ENCODE peak calls at places on chromosomes 11 and 22, in nine cellular contexts. One of them, this sample, is unnamed.

GRCh38 chr11:47264119-47264915 is 5.6 kb upstream of the MADD start:
- DNase-seq in A673: no peak
- DNase-seq in AG04449: no peak
- DNase-seq in hepatocyte: no peak
- DNase-seq in body of pancreas: no peak
- DNase-seq in heart right ventricle: no peak
- DNase-seq in cardiac fibroblast: no peak
- DNase-seq in astrocyte: peak
- DNase-seq in dorsolateral prefrontal cortex: no peak
- DNase-seq in this sample: peak

GRCh38 chr11:1863352-1864215 is 10.7 kb downstream of the LSP1 start:
- DNase-seq in A673: peak
- DNase-seq in AG04449: peak
- DNase-seq in hepatocyte: peak
- DNase-seq in body of pancreas: peak
- DNase-seq in heart right ventricle: peak
- DNase-seq in cardiac fibroblast: peak
- DNase-seq in astrocyte: peak
- DNase-seq in dorsolateral prefrontal cortex: peak
- DNase-seq in this sample: peak

GRCh38 chr11:24855951-24856350 is 359.1 kb downstream of the LUZP2 start:
- DNase-seq in A673: no peak
- DNase-seq in AG04449: no peak
- DNase-seq in hepatocyte: no peak
- DNase-seq in body of pancreas: no peak
- DNase-seq in heart right ventricle: no peak
- DNase-seq in cardiac fibroblast: no peak
- DNase-seq in astrocyte: no peak
- DNase-seq in dorsolateral prefrontal cortex: no peak
- DNase-seq in this sample: no peak

GRCh38 chr11:101470414-101470813 is 113.4 kb downstream of the TRPC6 start:
- DNase-seq in A673: no peak
- DNase-seq in AG04449: no peak
- DNase-seq in hepatocyte: peak
- DNase-seq in body of pancreas: no peak
- DNase-seq in heart right ventricle: no peak
- DNase-seq in cardiac fibroblast: no peak
- DNase-seq in astrocyte: no peak
- DNase-seq in dorsolateral prefrontal cortex: no peak
- DNase-seq in this sample: no peak

GRCh38 chr11:10457901-10458300 is 2.8 kb downstream of the AMPD3 start:
- DNase-seq in A673: no peak
- DNase-seq in AG04449: no peak
- DNase-seq in hepatocyte: no peak
- DNase-seq in body of pancreas: no peak
- DNase-seq in heart right ventricle: no peak
- DNase-seq in cardiac fibroblast: no peak
- DNase-seq in astrocyte: no peak
- DNase-seq in dorsolateral prefrontal cortex: no peak
- DNase-seq in this sample: no peak

GRCh38 chr22:31891366-31892079 is 52.8 kb upstream of the YWHAH start:
- DNase-seq in A673: peak
- DNase-seq in AG04449: peak
- DNase-seq in hepatocyte: no peak
- DNase-seq in body of pancreas: no peak
- DNase-seq in heart right ventricle: no peak
- DNase-seq in cardiac fibroblast: no peak
- DNase-seq in astrocyte: peak
- DNase-seq in dorsolateral prefrontal cortex: no peak
- DNase-seq in this sample: no peak

GRCh38 chr22:47299879-47300697 is 537.6 kb downstream of the TBC1D22A start:
- DNase-seq in A673: no peak
- DNase-seq in AG04449: no peak
- DNase-seq in hepatocyte: no peak
- DNase-seq in body of pancreas: no peak
- DNase-seq in heart right ventricle: no peak
- DNase-seq in cardiac fibroblast: no peak
- DNase-seq in astrocyte: no peak
- DNase-seq in dorsolateral prefrontal cortex: no peak
- DNase-seq in this sample: no peak

GRCh38 chr11:117560786-117561530 is 233.3 kb downstream of the CEP164 start:
- DNase-seq in A673: peak
- DNase-seq in AG04449: no peak
- DNase-seq in hepatocyte: no peak
- DNase-seq in body of pancreas: no peak
- DNase-seq in heart right ventricle: no peak
- DNase-seq in cardiac fibroblast: no peak
- DNase-seq in astrocyte: no peak
- DNase-seq in dorsolateral prefrontal cortex: no peak
- DNase-seq in this sample: no peak

GRCh38 chr22:37519268-37520195 is at the start of gene CARD10:
- DNase-seq in A673: no peak
- DNase-seq in AG04449: no peak
- DNase-seq in hepatocyte: peak
- DNase-seq in body of pancreas: peak
- DNase-seq in heart right ventricle: peak
- DNase-seq in cardiac fibroblast: no peak
- DNase-seq in astrocyte: no peak
- DNase-seq in dorsolateral prefrontal cortex: no peak
- DNase-seq in this sample: no peak

GRCh38 chr11:64900263-64900678 is 16.7 kb downstream of the ATG2A start:
- DNase-seq in A673: no peak
- DNase-seq in AG04449: no peak
- DNase-seq in hepatocyte: no peak
- DNase-seq in body of pancreas: no peak
- DNase-seq in heart right ventricle: no peak
- DNase-seq in cardiac fibroblast: peak
- DNase-seq in astrocyte: no peak
- DNase-seq in dorsolateral prefrontal cortex: no peak
- DNase-seq in this sample: no peak

GRCh38 chr11:64896448-64897022 is 18.1 kb upstream of the EHD1 start:
- DNase-seq in A673: no peak
- DNase-seq in AG04449: no peak
- DNase-seq in hepatocyte: no peak
- DNase-seq in body of pancreas: no peak
- DNase-seq in heart right ventricle: no peak
- DNase-seq in cardiac fibroblast: no peak
- DNase-seq in astrocyte: no peak
- DNase-seq in dorsolateral prefrontal cortex: no peak
- DNase-seq in this sample: no peak

GRCh38 chr11:64898541-64898940 is 18.5 kb downstream of the ATG2A start:
- DNase-seq in A673: no peak
- DNase-seq in AG04449: no peak
- DNase-seq in hepatocyte: no peak
- DNase-seq in body of pancreas: no peak
- DNase-seq in heart right ventricle: no peak
- DNase-seq in cardiac fibroblast: no peak
- DNase-seq in astrocyte: no peak
- DNase-seq in dorsolateral prefrontal cortex: no peak
- DNase-seq in this sample: no peak

GRCh38 chr11:64897381-64898075 is 19.1 kb upstream of the EHD1 start:
- DNase-seq in A673: no peak
- DNase-seq in AG04449: no peak
- DNase-seq in hepatocyte: no peak
- DNase-seq in body of pancreas: no peak
- DNase-seq in heart right ventricle: no peak
- DNase-seq in cardiac fibroblast: no peak
- DNase-seq in astrocyte: no peak
- DNase-seq in dorsolateral prefrontal cortex: no peak
- DNase-seq in this sample: no peak

GRCh38 chr11:64898076-64898445 is 18.9 kb downstream of the ATG2A start:
- DNase-seq in A673: no peak
- DNase-seq in AG04449: no peak
- DNase-seq in hepatocyte: no peak
- DNase-seq in body of pancreas: no peak
- DNase-seq in heart right ventricle: no peak
- DNase-seq in cardiac fibroblast: no peak
- DNase-seq in astrocyte: no peak
- DNase-seq in dorsolateral prefrontal cortex: no peak
- DNase-seq in this sample: no peak
- TF ChIP-seq CTCF in A673: no peak
- TF ChIP-seq CTCF in AG04449: no peak
- TF ChIP-seq CTCF in hepatocyte: no peak
- TF ChIP-seq CTCF in body of pancreas: no peak
- TF ChIP-seq CTCF in heart right ventricle: no peak
- TF ChIP-seq CTCF in cardiac fibroblast: no peak
- TF ChIP-seq CTCF in astrocyte: no peak
- TF ChIP-seq CTCF in dorsolateral prefrontal cortex: no peak
- TF ChIP-seq CTCF in this sample: no peak

DNA sequence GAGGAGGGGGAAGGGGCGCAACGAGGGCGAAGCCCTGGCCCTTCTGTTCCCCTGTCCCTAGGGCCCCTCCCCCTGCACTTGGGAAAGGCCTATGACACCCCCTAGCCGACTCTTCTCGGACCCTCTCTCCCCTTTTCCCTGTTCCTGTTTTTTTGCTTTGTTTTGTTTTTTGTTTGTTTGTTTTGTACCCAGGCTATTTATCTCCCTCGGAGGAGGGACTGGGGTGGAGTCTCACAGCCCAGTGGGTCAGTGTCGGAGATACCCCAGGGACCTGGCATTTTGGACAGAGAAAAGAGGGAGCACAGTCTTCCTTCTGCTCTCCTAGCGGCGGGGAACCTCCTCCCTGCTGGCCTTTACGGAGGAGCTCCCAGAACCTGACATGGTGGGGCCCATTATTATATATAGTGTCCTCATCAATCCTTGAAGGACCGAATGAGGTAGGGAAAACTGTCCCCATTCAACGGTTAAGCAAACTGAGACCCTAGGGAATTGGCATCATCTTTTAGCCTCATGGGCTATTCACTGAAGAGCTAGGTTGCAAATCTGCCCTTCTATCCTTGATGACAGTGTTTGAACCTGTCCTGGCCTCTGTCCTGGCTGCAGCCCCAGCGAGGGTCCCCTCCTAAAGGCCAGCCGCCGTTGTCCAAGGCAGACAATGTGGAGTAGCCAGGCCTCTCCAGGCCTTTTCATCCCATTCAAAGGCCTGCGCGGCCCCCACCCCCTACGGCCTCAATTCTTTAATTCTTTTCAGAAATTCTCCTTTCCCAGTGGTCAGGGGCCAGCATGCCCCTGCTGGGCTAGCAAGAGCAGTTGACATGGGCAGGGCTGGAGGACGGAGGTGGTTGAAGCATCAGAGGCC is 905 bp downstream of the EMID1 start:
- DNase-seq in A673: no peak
- DNase-seq in AG04449: no peak
- DNase-seq in hepatocyte: no peak
- DNase-seq in body of pancreas: no peak
- DNase-seq in heart right ventricle: no peak
- DNase-seq in cardiac fibroblast: no peak
- DNase-seq in astrocyte: no peak
- DNase-seq in dorsolateral prefrontal cortex: no peak
- DNase-seq in this sample: no peak
- H3K4me3 ChIP-seq in A673: peak
- H3K4me3 ChIP-seq in AG04449: peak
- H3K4me3 ChIP-seq in hepatocyte: peak
- H3K4me3 ChIP-seq in body of pancreas: peak
- H3K4me3 ChIP-seq in heart right ventricle: peak
- H3K4me3 ChIP-seq in cardiac fibroblast: peak
- H3K4me3 ChIP-seq in astrocyte: peak
- H3K4me3 ChIP-seq in dorsolateral prefrontal cortex: peak
- H3K4me3 ChIP-seq in this sample: peak

GRCh38 chr11:79060081-79060480 is 380.7 kb downstream of the TENM4 start:
- DNase-seq in A673: no peak
- DNase-seq in AG04449: no peak
- DNase-seq in hepatocyte: no peak
- DNase-seq in body of pancreas: no peak
- DNase-seq in heart right ventricle: no peak
- DNase-seq in cardiac fibroblast: no peak
- DNase-seq in astrocyte: no peak
- DNase-seq in dorsolateral prefrontal cortex: no peak
- DNase-seq in this sample: no peak

GRCh38 chr11:79054636-79055035 is 386.2 kb downstream of the TENM4 start:
- DNase-seq in A673: no peak
- DNase-seq in AG04449: no peak
- DNase-seq in hepatocyte: no peak
- DNase-seq in body of pancreas: no peak
- DNase-seq in heart right ventricle: no peak
- DNase-seq in cardiac fibroblast: peak
- DNase-seq in astrocyte: peak
- DNase-seq in dorsolateral prefrontal cortex: no peak
- DNase-seq in this sample: peak

GRCh38 chr11:79052539-79052938 is 388.3 kb downstream of the TENM4 start:
- DNase-seq in A673: no peak
- DNase-seq in AG04449: no peak
- DNase-seq in hepatocyte: no peak
- DNase-seq in body of pancreas: no peak
- DNase-seq in heart right ventricle: no peak
- DNase-seq in cardiac fibroblast: no peak
- DNase-seq in astrocyte: no peak
- DNase-seq in dorsolateral prefrontal cortex: no peak
- DNase-seq in this sample: no peak

GRCh38 chr11:79059171-79059570 is 381.7 kb downstream of the TENM4 start:
- DNase-seq in A673: no peak
- DNase-seq in AG04449: no peak
- DNase-seq in hepatocyte: no peak
- DNase-seq in body of pancreas: no peak
- DNase-seq in heart right ventricle: no peak
- DNase-seq in cardiac fibroblast: no peak
- DNase-seq in astrocyte: no peak
- DNase-seq in dorsolateral prefrontal cortex: no peak
- DNase-seq in this sample: no peak

GRCh38 chr11:79055866-79056632 is 384.8 kb downstream of the TENM4 start:
- DNase-seq in A673: no peak
- DNase-seq in AG04449: peak
- DNase-seq in hepatocyte: no peak
- DNase-seq in body of pancreas: no peak
- DNase-seq in heart right ventricle: no peak
- DNase-seq in cardiac fibroblast: peak
- DNase-seq in astrocyte: peak
- DNase-seq in dorsolateral prefrontal cortex: no peak
- DNase-seq in this sample: peak
- TF ChIP-seq CTCF in A673: peak
- TF ChIP-seq CTCF in AG04449: peak
- TF ChIP-seq CTCF in hepatocyte: no peak
- TF ChIP-seq CTCF in body of pancreas: no peak
- TF ChIP-seq CTCF in heart right ventricle: no peak
- TF ChIP-seq CTCF in cardiac fibroblast: no peak
- TF ChIP-seq CTCF in astrocyte: no peak
- TF ChIP-seq CTCF in dorsolateral prefrontal cortex: no peak
- TF ChIP-seq CTCF in this sample: peak

DNA sequence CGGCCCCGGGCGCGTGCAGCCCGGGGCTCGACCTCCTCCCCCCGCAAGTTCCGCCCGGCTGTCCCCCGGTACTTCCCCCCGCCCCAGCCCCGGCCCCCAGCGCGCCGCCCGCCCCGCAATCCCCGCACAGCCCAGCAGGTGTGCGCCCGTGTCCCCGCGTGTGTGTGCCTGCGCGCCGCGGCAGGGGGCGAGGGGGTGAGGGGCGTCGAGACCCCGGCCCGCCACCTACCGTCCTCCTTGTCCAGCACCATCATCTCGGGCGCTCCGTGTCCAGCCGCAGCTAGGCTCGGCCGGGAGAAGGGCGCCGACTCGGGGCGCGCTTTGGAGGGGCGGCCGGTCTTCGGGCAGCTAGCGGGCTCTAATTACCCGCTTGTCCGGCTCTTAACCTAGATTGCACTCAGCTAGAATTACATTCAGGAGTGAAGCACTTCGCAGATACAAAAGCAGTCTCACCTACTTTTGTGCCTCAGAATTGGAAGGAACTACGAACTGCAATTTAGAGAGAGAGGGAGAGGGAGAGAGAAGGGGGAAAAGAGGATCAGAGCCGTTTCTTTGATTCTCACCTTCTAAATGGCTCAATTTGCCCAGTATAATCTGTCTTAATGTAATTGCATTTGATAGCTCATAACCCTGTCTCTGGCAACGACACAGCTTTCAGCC is 439 bp downstream of the LMO1 start:
- DNase-seq in A673: no peak
- DNase-seq in AG04449: no peak
- DNase-seq in hepatocyte: no peak
- DNase-seq in body of pancreas: no peak
- DNase-seq in heart right ventricle: no peak
- DNase-seq in cardiac fibroblast: no peak
- DNase-seq in astrocyte: no peak
- DNase-seq in dorsolateral prefrontal cortex: no peak
- DNase-seq in this sample: no peak
- H3K4me3 ChIP-seq in A673: no peak
- H3K4me3 ChIP-seq in AG04449: peak
- H3K4me3 ChIP-seq in hepatocyte: peak
- H3K4me3 ChIP-seq in body of pancreas: peak
- H3K4me3 ChIP-seq in heart right ventricle: peak
- H3K4me3 ChIP-seq in cardiac fibroblast: no peak
- H3K4me3 ChIP-seq in astrocyte: peak
- H3K4me3 ChIP-seq in dorsolateral prefrontal cortex: peak
- H3K4me3 ChIP-seq in this sample: peak

This sample was measured in fibroblast of the aortic adventitia.